ENCODE peak calls at places on chromosomes 4 and X, in six cellular contexts. One of them, this sample, is unnamed.

GRCh38 chr4:7515390-7515902 is 80.7 kb upstream of the PSAPL1 start:
- DNase-seq in cardiac fibroblast: no peak
- DNase-seq in fibroblast of pulmonary artery: no peak
- DNase-seq in MM.1S: no peak
- DNase-seq in mesothelial cell of epicardium: no peak
- DNase-seq in H9: no peak
- DNase-seq in this sample: no peak

GRCh38 chr4:52838729-52839722 is 23.1 kb upstream of the RASL11B start:
- DNase-seq in cardiac fibroblast: no peak
- DNase-seq in fibroblast of pulmonary artery: no peak
- DNase-seq in MM.1S: no peak
- DNase-seq in mesothelial cell of epicardium: no peak
- DNase-seq in H9: no peak
- DNase-seq in this sample: no peak

GRCh38 chr4:1406946-1407656 is 859 bp upstream of the NKX1-1 start:
- DNase-seq in cardiac fibroblast: no peak
- DNase-seq in fibroblast of pulmonary artery: no peak
- DNase-seq in MM.1S: no peak
- DNase-seq in mesothelial cell of epicardium: peak
- DNase-seq in H9: peak
- DNase-seq in this sample: no peak

GRCh38 chrX:115399306-115399705 is 109.8 kb downstream of the LUZP4 start:
- DNase-seq in cardiac fibroblast: no peak
- DNase-seq in fibroblast of pulmonary artery: no peak
- DNase-seq in MM.1S: no peak
- DNase-seq in mesothelial cell of epicardium: no peak
- DNase-seq in H9: no peak
- DNase-seq in this sample: no peak

GRCh38 chrX:77785746-77786548 is at the start of gene ATRX:
- DNase-seq in cardiac fibroblast: peak
- DNase-seq in fibroblast of pulmonary artery: peak
- DNase-seq in MM.1S: peak
- DNase-seq in mesothelial cell of epicardium: peak
- DNase-seq in H9: peak
- DNase-seq in this sample: peak

GRCh38 chr4:76003015-76003414 is 4.3 kb downstream of the CXCL9 start:
- DNase-seq in cardiac fibroblast: no peak
- DNase-seq in fibroblast of pulmonary artery: no peak
- DNase-seq in MM.1S: no peak
- DNase-seq in mesothelial cell of epicardium: no peak
- DNase-seq in H9: no peak
- DNase-seq in this sample: no peak

GRCh38 chr4:74423101-74423500 is 21.8 kb upstream of the AREG start:
- DNase-seq in cardiac fibroblast: peak
- DNase-seq in fibroblast of pulmonary artery: peak
- DNase-seq in MM.1S: no peak
- DNase-seq in mesothelial cell of epicardium: no peak
- DNase-seq in H9: no peak
- DNase-seq in this sample: no peak

GRCh38 chr4:70863099-70863790 is 23.6 kb upstream of the GRSF1 start:
- DNase-seq in cardiac fibroblast: no peak
- DNase-seq in fibroblast of pulmonary artery: no peak
- DNase-seq in MM.1S: no peak
- DNase-seq in mesothelial cell of epicardium: no peak
- DNase-seq in H9: no peak
- DNase-seq in this sample: no peak

GRCh38 chr4:105548483-105548882 is 3.9 kb upstream of the ARHGEF38 start:
- DNase-seq in cardiac fibroblast: no peak
- DNase-seq in fibroblast of pulmonary artery: no peak
- DNase-seq in MM.1S: no peak
- DNase-seq in mesothelial cell of epicardium: no peak
- DNase-seq in H9: no peak
- DNase-seq in this sample: no peak

GRCh38 chrX:47191331-47191730 is 2.3 kb upstream of the UBA1 start:
- DNase-seq in cardiac fibroblast: no peak
- DNase-seq in fibroblast of pulmonary artery: no peak
- DNase-seq in MM.1S: peak
- DNase-seq in mesothelial cell of epicardium: no peak
- DNase-seq in H9: no peak
- DNase-seq in this sample: no peak

GRCh38 chr4:115841873-115842272 is 728.5 kb upstream of the NDST4 start:
- DNase-seq in cardiac fibroblast: no peak
- DNase-seq in fibroblast of pulmonary artery: no peak
- DNase-seq in MM.1S: no peak
- DNase-seq in mesothelial cell of epicardium: no peak
- DNase-seq in H9: no peak
- DNase-seq in this sample: no peak

GRCh38 chrX:134251241-134251640 is 14.3 kb downstream of the CCDC160 start:
- DNase-seq in cardiac fibroblast: no peak
- DNase-seq in fibroblast of pulmonary artery: no peak
- DNase-seq in MM.1S: no peak
- DNase-seq in mesothelial cell of epicardium: no peak
- DNase-seq in H9: no peak
- DNase-seq in this sample: no peak

GRCh38 chrX:81259008-81259713 is 57.3 kb downstream of the SH3BGRL start:
- DNase-seq in cardiac fibroblast: peak
- DNase-seq in fibroblast of pulmonary artery: peak
- DNase-seq in MM.1S: no peak
- DNase-seq in mesothelial cell of epicardium: no peak
- DNase-seq in H9: no peak
- DNase-seq in this sample: no peak

GRCh38 chrX:72100824-72101351 is 30.8 kb downstream of the RTL5 start:
- DNase-seq in cardiac fibroblast: no peak
- DNase-seq in fibroblast of pulmonary artery: no peak
- DNase-seq in MM.1S: peak
- DNase-seq in mesothelial cell of epicardium: no peak
- DNase-seq in H9: no peak
- DNase-seq in this sample: no peak

GRCh38 chr4:100935090-100935489 is 412.2 kb downstream of the PPP3CA start:
- DNase-seq in cardiac fibroblast: peak
- DNase-seq in fibroblast of pulmonary artery: peak
- DNase-seq in MM.1S: peak
- DNase-seq in mesothelial cell of epicardium: no peak
- DNase-seq in H9: no peak
- DNase-seq in this sample: no peak

GRCh38 chr4:108080752-108081151 is 88.0 kb downstream of the LEF1 start:
- DNase-seq in cardiac fibroblast: no peak
- DNase-seq in fibroblast of pulmonary artery: no peak
- DNase-seq in MM.1S: no peak
- DNase-seq in mesothelial cell of epicardium: no peak
- DNase-seq in H9: no peak
- DNase-seq in this sample: no peak

GRCh38 chrX:118727686-118728339 is 407 bp downstream of the IL13RA1 start:
- DNase-seq in cardiac fibroblast: peak
- DNase-seq in fibroblast of pulmonary artery: peak
- DNase-seq in MM.1S: no peak
- DNase-seq in mesothelial cell of epicardium: peak
- DNase-seq in H9: no peak
- DNase-seq in this sample: no peak

DNA sequence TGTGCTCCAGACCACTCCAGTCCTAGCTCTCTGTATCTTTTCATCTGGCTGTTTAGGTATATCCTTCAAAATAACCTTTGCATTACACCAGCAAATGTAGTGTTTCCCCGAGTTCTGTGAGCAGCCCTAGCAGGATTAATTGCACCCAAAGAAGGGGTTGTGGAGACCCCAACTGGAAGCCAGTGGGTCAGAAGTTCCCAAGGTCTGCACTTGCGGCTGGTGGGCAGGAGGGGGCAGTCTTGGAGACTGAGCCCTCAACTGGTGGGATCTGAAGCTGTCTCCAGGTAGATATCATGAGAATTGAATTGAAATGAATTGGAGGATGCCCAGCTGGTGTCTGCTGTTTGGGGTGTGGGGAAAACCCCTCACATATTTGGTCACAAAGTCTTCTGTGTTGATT is 1485.3 kb upstream of the TENM3 start:
- DNase-seq in cardiac fibroblast: no peak
- DNase-seq in fibroblast of pulmonary artery: no peak
- DNase-seq in MM.1S: no peak
- DNase-seq in mesothelial cell of epicardium: no peak
- DNase-seq in H9: no peak
- DNase-seq in this sample: no peak
- TF ChIP-seq CTCF in cardiac fibroblast: no peak
- TF ChIP-seq CTCF in fibroblast of pulmonary artery: no peak
- TF ChIP-seq CTCF in MM.1S: peak
- TF ChIP-seq CTCF in mesothelial cell of epicardium: no peak
- TF ChIP-seq CTCF in H9: peak
- TF ChIP-seq CTCF in this sample: no peak

DNA sequence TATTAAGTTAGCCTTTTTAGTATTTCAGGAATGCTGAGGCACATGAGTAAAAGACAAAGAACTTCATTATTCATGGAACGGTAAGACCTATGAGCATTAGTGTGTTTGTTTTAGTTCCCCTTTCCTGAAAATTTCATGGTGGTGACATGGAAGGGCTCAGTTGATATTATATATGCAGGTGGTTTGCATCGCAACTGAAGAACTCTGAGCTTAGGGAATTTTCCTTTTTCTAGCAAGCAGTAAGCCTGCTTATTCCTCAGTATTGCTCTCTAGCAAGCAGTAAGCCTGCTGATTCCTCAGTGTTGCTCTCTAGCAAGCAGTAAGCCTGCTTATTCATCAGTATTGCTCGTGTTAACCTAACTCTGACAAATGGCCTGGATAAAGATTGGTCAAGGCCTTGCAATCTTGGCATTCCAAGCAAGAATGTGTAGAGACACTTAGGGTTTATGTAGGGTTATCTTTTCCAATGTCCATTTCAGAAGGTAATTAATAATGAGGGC is 37.7 kb upstream of the MAGEB18 start:
- DNase-seq in cardiac fibroblast: no peak
- DNase-seq in fibroblast of pulmonary artery: no peak
- DNase-seq in MM.1S: no peak
- DNase-seq in mesothelial cell of epicardium: no peak
- DNase-seq in H9: no peak
- DNase-seq in this sample: no peak
- TF ChIP-seq CTCF in cardiac fibroblast: no peak
- TF ChIP-seq CTCF in fibroblast of pulmonary artery: no peak
- TF ChIP-seq CTCF in MM.1S: no peak
- TF ChIP-seq CTCF in mesothelial cell of epicardium: no peak
- TF ChIP-seq CTCF in H9: no peak
- TF ChIP-seq CTCF in this sample: no peak

GRCh38 chrX:8042304-8042703 is 115.1 kb upstream of the PNPLA4 start:
- DNase-seq in cardiac fibroblast: no peak
- DNase-seq in fibroblast of pulmonary artery: no peak
- DNase-seq in MM.1S: no peak
- DNase-seq in mesothelial cell of epicardium: no peak
- DNase-seq in H9: no peak
- DNase-seq in this sample: no peak
- TF ChIP-seq CTCF in cardiac fibroblast: no peak
- TF ChIP-seq CTCF in fibroblast of pulmonary artery: no peak
- TF ChIP-seq CTCF in MM.1S: no peak
- TF ChIP-seq CTCF in mesothelial cell of epicardium: peak
- TF ChIP-seq CTCF in H9: peak
- TF ChIP-seq CTCF in this sample: no peak

DNA sequence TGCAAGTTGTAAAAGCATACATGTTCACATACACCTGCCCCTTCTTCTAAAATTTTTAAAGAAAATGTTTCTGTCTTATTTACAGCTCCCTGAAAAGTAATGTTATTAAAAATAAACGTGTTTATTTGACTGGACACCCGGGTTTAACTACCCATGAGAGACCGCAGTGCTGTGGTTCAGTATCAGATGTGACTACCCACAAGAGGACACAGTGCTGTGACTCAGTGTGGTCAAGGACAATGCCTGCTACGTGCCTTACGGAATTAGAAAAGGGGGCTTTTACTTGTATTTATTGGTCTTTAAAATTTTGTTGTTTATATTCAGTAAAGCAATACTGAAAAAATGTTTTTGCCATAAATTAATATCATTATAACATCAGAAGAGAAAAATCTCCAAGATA is 641.4 kb downstream of the TRIML1 start:
- DNase-seq in cardiac fibroblast: no peak
- DNase-seq in fibroblast of pulmonary artery: no peak
- DNase-seq in MM.1S: no peak
- DNase-seq in mesothelial cell of epicardium: no peak
- DNase-seq in H9: no peak
- DNase-seq in this sample: no peak
- TF ChIP-seq CTCF in cardiac fibroblast: no peak
- TF ChIP-seq CTCF in fibroblast of pulmonary artery: no peak
- TF ChIP-seq CTCF in MM.1S: no peak
- TF ChIP-seq CTCF in mesothelial cell of epicardium: no peak
- TF ChIP-seq CTCF in H9: no peak
- TF ChIP-seq CTCF in this sample: no peak

DNA sequence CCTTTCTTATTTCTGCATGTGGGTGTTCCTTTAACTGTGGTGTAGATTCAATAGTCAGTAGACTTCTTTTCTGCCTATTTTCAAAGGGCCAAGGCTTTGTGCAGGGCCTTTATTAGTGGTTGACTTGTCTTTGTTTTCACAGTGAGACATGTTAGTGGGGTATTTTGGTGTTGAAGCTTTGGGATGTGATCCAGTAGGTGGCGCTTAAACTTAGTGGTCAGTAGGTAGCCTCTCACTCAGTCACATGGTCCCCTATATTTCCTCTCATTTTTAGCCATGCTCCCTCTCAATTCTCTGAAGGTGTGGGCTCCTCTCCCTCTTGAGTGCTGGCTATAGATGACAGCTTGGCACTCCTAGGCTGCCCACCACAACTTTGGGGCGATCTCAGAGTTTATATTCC is 23.4 kb upstream of the SLC10A7 start:
- DNase-seq in cardiac fibroblast: peak
- DNase-seq in fibroblast of pulmonary artery: peak
- DNase-seq in MM.1S: peak
- DNase-seq in mesothelial cell of epicardium: no peak
- DNase-seq in H9: peak
- DNase-seq in this sample: no peak
- TF ChIP-seq CTCF in cardiac fibroblast: peak
- TF ChIP-seq CTCF in fibroblast of pulmonary artery: peak
- TF ChIP-seq CTCF in MM.1S: peak
- TF ChIP-seq CTCF in mesothelial cell of epicardium: no peak
- TF ChIP-seq CTCF in H9: peak
- TF ChIP-seq CTCF in this sample: peak

GRCh38 chr4:126956192-126956897 is 676.4 kb upstream of the INTU start:
- DNase-seq in cardiac fibroblast: no peak
- DNase-seq in fibroblast of pulmonary artery: no peak
- DNase-seq in MM.1S: no peak
- DNase-seq in mesothelial cell of epicardium: no peak
- DNase-seq in H9: peak
- DNase-seq in this sample: no peak

GRCh38 chr4:126960760-126961159 is 672.0 kb upstream of the INTU start:
- DNase-seq in cardiac fibroblast: no peak
- DNase-seq in fibroblast of pulmonary artery: no peak
- DNase-seq in MM.1S: no peak
- DNase-seq in mesothelial cell of epicardium: no peak
- DNase-seq in H9: no peak
- DNase-seq in this sample: no peak

GRCh38 chr4:126955292-126956191 is 677.2 kb upstream of the INTU start:
- DNase-seq in cardiac fibroblast: no peak
- DNase-seq in fibroblast of pulmonary artery: no peak
- DNase-seq in MM.1S: no peak
- DNase-seq in mesothelial cell of epicardium: no peak
- DNase-seq in H9: peak
- DNase-seq in this sample: no peak

GRCh38 chr4:126958482-126958881 is 674.3 kb upstream of the INTU start:
- DNase-seq in cardiac fibroblast: no peak
- DNase-seq in fibroblast of pulmonary artery: no peak
- DNase-seq in MM.1S: no peak
- DNase-seq in mesothelial cell of epicardium: no peak
- DNase-seq in H9: no peak
- DNase-seq in this sample: no peak

GRCh38 chr4:126957555-126958440 is 675.0 kb upstream of the INTU start:
- DNase-seq in cardiac fibroblast: peak
- DNase-seq in fibroblast of pulmonary artery: peak
- DNase-seq in MM.1S: no peak
- DNase-seq in mesothelial cell of epicardium: no peak
- DNase-seq in H9: no peak
- DNase-seq in this sample: peak
- TF ChIP-seq CTCF in cardiac fibroblast: peak
- TF ChIP-seq CTCF in fibroblast of pulmonary artery: peak
- TF ChIP-seq CTCF in MM.1S: no peak
- TF ChIP-seq CTCF in mesothelial cell of epicardium: no peak
- TF ChIP-seq CTCF in H9: no peak
- TF ChIP-seq CTCF in this sample: peak